ENCODE peak calls at places on chromosomes 4 and X, in five cellular contexts. M is OCI-LY7; F is A549; K is CD8-positive, alpha-beta T cell; S is DND-41. H is an unnamed sample.

GRCh38 chrX:13087322-13088154 is 43.1 kb upstream of the FAM9C start:
- DNase-seq in M (peak; percentile 89), F (no peak), K (peak; percentile 75), S (peak; percentile 79), H (peak; percentile 89)

GRCh38 chr4:8870647-8871416 is 807 bp downstream of the HMX1 start:
- DNase-seq in M (no peak), F (no peak), K (no peak), S (no peak), H (no peak)

GRCh38 chrX:11016728-11017127 is 94.4 kb upstream of the HCCS start:
- DNase-seq in M (no peak), F (no peak), K (no peak), S (no peak), H (no peak)

GRCh38 chrX:135389717-135390116 is 32.0 kb upstream of the SMIM10L2A start:
- DNase-seq in M (no peak), F (peak; percentile 25), K (no peak), S (no peak), H (no peak)

GRCh38 chr4:123315617-123316016 is 81.0 kb upstream of the SPRY1 start:
- DNase-seq in M (no peak), F (no peak), K (no peak), S (no peak), H (no peak)

GRCh38 chr4:54011201-54011600 is 53.2 kb downstream of the CHIC2 start:
- DNase-seq in M (no peak), F (no peak), K (no peak), S (no peak), H (no peak)

GRCh38 chr4:128061566-128062536 is 739 bp downstream of the LARP1B start:
- DNase-seq in M (peak; percentile 79), F (peak; percentile 26), K (peak; percentile 56), S (peak; percentile 57), H (peak; percentile 57)

GRCh38 chr4:159520074-159520473 is 417.2 kb downstream of the RAPGEF2 start:
- DNase-seq in M (no peak), F (no peak), K (no peak), S (no peak), H (no peak)

GRCh38 chr4:98993419-98994071 is 2.0 kb upstream of the METAP1 start:
- DNase-seq in M (no peak), F (no peak), K (no peak), S (no peak), H (no peak)

GRCh38 chr4:133157460-133158160 is 8.5 kb downstream of the PCDH10 start:
- DNase-seq in M (no peak), F (no peak), K (no peak), S (peak; percentile 74), H (no peak)

GRCh38 chrX:68894142-68894512 is 65.3 kb downstream of the EFNB1 start:
- DNase-seq in M (no peak), F (no peak), K (no peak), S (no peak), H (no peak)

GRCh38 chr4:74000301-74000700 is 1.8 kb upstream of the CXCL5 start:
- DNase-seq in M (no peak), F (no peak), K (no peak), S (no peak), H (no peak)

GRCh38 chrX:4118666-4119530 is 405.4 kb upstream of the PRKX start:
- DNase-seq in M (no peak), F (no peak), K (no peak), S (no peak), H (no peak)

GRCh38 chr4:173935622-173936405 is 347.7 kb downstream of the FBXO8 start:
- DNase-seq in M (no peak), F (no peak), K (no peak), S (no peak), H (no peak)

GRCh38 chrX:109841869-109842579 is 109.0 kb upstream of the ACSL4 start:
- DNase-seq in M (no peak), F (no peak), K (no peak), S (no peak), H (no peak)

GRCh38 chrX:84865113-84865512 is 138.6 kb upstream of the APOOL start:
- DNase-seq in M (no peak), F (no peak), K (no peak), S (no peak), H (no peak)

GRCh38 chr4:34920032-34920431 is 1324.3 kb downstream of the ARAP2 start:
- DNase-seq in M (no peak), F (no peak), K (no peak), S (no peak), H (no peak)

GRCh38 chrX:111098874-111099273 is 2.9 kb downstream of the PAK3 start:
- DNase-seq in M (peak; percentile 23), F (peak; percentile 31), K (peak; percentile 54), S (peak; percentile 41), H (peak; percentile 48)

GRCh38 chrX:96002401-96002800 is 682.2 kb upstream of the DIAPH2 start:
- DNase-seq in M (no peak), F (no peak), K (no peak), S (no peak), H (no peak)

GRCh38 chr4:156413411-156413985 is 459.8 kb upstream of the CTSO start:
- DNase-seq in M (no peak), F (no peak), K (no peak), S (no peak), H (no peak)

GRCh38 chr4:79678472-79679202 is 270.6 kb upstream of the GK2 start:
- DNase-seq in M (no peak), F (no peak), K (no peak), S (peak; percentile 62), H (no peak)

GRCh38 chr4:175614880-175615279 is 197.2 kb downstream of the GPM6A start:
- DNase-seq in M (no peak), F (no peak), K (no peak), S (no peak), H (no peak)

GRCh38 chrX:23493941-23494374 is 159.3 kb downstream of the PTCHD1 start:
- DNase-seq in M (peak; percentile 5), F (no peak), K (no peak), S (no peak), H (no peak)

GRCh38 chr4:73599182-73599581 is 21.1 kb downstream of the RASSF6 start:
- DNase-seq in M (peak; percentile 65), F (peak; percentile 51), K (no peak), S (peak; percentile 55), H (no peak)

DNA sequence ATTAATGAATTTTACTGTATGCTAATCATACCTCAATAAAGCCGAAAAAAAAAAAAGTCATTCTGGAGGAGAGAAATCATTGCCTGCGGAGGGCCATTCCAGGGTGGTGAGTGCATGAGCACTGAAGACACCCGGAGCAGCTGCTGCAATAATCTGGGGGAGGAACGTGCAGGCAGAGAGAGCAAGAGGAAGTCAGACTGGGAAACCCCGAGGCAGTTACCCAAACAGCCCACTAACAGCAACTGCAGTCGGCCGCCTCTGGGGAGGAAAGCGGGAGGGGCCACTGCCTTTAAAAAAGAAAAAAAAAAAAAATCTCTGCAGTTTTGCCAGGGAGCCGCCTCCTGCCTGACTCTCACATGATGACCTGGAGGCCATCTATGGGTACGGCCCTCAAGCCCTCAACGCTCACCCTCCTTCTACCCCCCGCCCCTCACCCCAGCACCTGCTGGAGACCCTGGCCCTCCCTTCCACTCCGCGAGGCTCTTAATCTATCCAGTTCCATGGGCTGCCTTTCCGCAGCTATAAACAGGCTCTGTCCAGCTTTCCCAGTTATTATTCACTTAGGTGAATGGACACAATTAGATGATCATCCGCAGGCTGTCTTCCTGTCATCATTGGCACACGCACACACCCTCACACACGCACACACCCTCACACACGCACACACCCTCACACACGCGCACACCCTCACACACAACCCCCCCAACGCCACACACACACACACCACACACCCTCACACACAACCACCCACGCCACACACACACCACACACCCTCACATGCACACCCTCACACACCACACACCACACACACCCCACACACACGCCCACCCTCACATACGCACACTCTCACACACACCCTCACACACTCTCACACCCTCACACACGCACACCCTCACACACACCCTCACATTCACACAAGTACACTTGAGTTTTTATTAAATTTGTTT is 3.4 kb upstream of the AVPR2 start:
- DNase-seq in M (peak; percentile 87), F (peak; percentile 68), K (peak; percentile 73), S (peak; percentile 82), H (peak; percentile 76)
- H3K4me1 ChIP-seq in M (peaks cover 43% of the 10 kb centered on the region), F (peaks cover 26% of the 10 kb centered on the region), K (peaks cover 54% of the 10 kb centered on the region), S (peaks cover 18% of the 10 kb centered on the region), H (peaks cover 40% of the 10 kb centered on the region)

DNA sequence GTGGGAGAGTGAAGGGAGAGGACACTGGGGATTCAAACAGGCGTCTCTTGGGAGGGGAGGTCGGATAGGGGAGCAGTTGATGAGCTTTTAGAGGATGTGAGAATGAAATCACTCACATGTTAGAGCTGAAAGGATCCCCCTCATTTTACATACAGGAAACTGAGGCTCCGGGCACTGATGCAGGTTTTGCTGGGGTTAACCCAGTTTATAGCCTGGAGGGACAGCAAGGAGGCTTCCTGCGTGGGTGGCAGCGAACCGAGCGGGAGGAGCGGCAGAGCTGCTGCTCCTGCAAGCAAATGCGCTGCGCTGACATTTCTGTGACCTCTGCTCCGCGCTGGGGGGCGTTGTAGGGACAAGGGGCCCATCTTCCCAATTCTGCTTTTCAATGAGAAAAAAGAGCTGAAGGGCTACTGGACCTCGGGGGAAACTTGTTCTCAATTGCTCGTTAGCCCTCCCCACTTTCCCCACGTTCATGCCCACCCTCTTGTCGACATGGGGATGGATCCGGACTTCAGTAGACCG is 1.1 kb upstream of the NEUROG2 start:
- DNase-seq in M (peak; percentile 51), F (no peak), K (no peak), S (no peak), H (no peak)
- H3K4me3 ChIP-seq in M (peak overlapping the region; percentile 67), F (peak overlapping the region; percentile 59), K (peak overlapping the region; percentile 27), S (no peak overlapping the region), H (peak overlapping the region; percentile 23)

DNA sequence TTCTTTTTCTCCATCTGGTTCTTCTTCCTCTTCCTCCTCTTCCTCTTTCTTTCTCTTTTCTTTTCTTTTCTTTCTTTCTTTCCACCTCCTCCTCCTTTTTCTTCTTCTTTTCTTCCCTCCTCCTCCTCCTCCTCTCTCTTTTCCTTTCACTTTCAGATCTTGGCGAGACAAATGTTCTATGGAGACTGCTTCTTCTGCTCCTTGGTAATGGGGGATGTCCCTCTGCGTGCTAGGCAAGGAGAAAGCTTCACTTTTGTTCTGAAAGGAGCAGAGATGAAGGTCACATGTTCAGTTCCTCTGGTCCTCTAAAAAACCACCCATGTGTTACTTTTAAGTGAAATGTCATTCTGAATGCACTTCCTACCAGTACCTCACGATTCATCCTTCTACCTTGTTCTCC is 33.2 kb downstream of the NBDY start:
- DNase-seq in M (peak; percentile 15), F (no peak), K (no peak), S (no peak), H (no peak)
- H3K4me1 ChIP-seq in M (peaks cover 50% of the 10 kb centered on the region), F (peaks cover 8% of the 10 kb centered on the region), K (peaks cover 40% of the 10 kb centered on the region), S (peaks cover 50% of the 10 kb centered on the region), H (peaks cover 41% of the 10 kb centered on the region)

GRCh38 chr4:104493071-104493831 is 1.4 kb downstream of the CXXC4 start:
- DNase-seq in M (no peak), F (no peak), K (no peak), S (no peak), H (no peak)

GRCh38 chr4:104491826-104492771 is 2.6 kb downstream of the CXXC4 start:
- DNase-seq in M (no peak), F (peak; percentile 4), K (no peak), S (no peak), H (no peak)

GRCh38 chr4:104494822-104495559 is at the start of gene CXXC4:
- DNase-seq in M (no peak), F (peak; percentile 18), K (peak; percentile 35), S (no peak), H (peak; percentile 47)

GRCh38 chr4:104491396-104491821 is 3.3 kb downstream of the CXXC4 start:
- DNase-seq in M (no peak), F (peak; percentile 11), K (peak; percentile 42), S (peak; percentile 53), H (peak; percentile 37)

DNA sequence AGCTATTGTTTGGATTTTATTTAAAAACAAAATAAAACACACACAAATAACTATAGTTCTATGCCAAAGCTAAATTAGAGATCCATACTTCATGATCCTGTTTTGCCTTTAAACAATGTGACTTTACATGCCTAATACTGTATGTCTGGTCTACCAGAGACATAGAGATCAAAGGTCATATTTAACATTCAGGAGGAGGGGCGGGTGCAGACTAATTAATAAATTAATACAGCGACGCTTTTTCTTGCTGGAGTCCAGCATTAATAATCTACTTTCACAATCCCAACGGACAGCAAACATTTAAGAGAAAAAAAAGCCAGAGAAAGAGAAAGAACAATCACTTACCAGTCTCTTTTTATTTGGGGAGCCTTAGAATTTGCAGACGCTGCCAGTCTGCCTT is 533 bp downstream of the CXXC4 start:
- DNase-seq in M (no peak), F (no peak), K (no peak), S (no peak), H (no peak)
- H3K4me3 ChIP-seq in M (no peak overlapping the region), F (peak overlapping the region; percentile 57), K (no peak overlapping the region), S (no peak overlapping the region), H (no peak overlapping the region)

H was measured in CD8-positive, alpha-beta memory T cell.